ENCODE peak calls at places on chromosomes 4 and X, in six cellular contexts. G is A549, U is body of pancreas, O is Panc1, M is tibial nerve, E is activated B cell treated with CpG ODN at 0.5 μM for 24 hours. N is an unnamed sample.

GRCh38 chr4:182809417-182810102 is 107.6 kb downstream of the DCTD start:
- DNase-seq in M (no peak), U (no peak), G (no peak), E (no peak), O (no peak), N (no peak)

GRCh38 chr4:153023692-153024394 is 87.7 kb downstream of the FHDC1 start:
- DNase-seq in E (no peak), U (no peak), O (no peak), G (no peak), M (no peak), N (no peak)

GRCh38 chr4:188778880-188779279 is 639.6 kb downstream of the TRIML1 start:
- DNase-seq in E (no peak), O (no peak), G (no peak), U (no peak), M (no peak), N (no peak)

GRCh38 chrX:46686003-46686645 is 72.8 kb downstream of the SLC9A7 start:
- DNase-seq in M (peak), O (no peak), E (no peak), U (peak), G (peak), N (no peak)

GRCh38 chr4:13349096-13349495 is 135.0 kb downstream of the RAB28 start:
- DNase-seq in O (no peak), E (no peak), G (no peak), M (no peak), U (no peak), N (no peak)

GRCh38 chr4:183101956-183102480 is 3.0 kb downstream of the WWC2 start:
- DNase-seq in E (no peak), M (no peak), O (no peak), G (no peak), U (no peak), N (no peak)

GRCh38 chr4:98932539-98932938 is 3.6 kb upstream of the EIF4E start:
- DNase-seq in G (no peak), O (no peak), M (no peak), E (no peak), U (no peak), N (no peak)

GRCh38 chrX:118495061-118495921 is at the start of gene DOCK11:
- DNase-seq in E (peak), G (peak), U (peak), O (no peak), M (peak), N (peak)

GRCh38 chr4:118034061-118034785 is at the start of gene NDST3:
- DNase-seq in M (peak), G (peak), U (peak), E (no peak), O (no peak), N (no peak)

GRCh38 chr4:5435823-5436222 is 272.5 kb downstream of the EVC2 start:
- DNase-seq in G (no peak), E (no peak), O (no peak), U (no peak), M (no peak), N (no peak)

GRCh38 chr4:36351082-36351666 is 69.8 kb downstream of the DTHD1 start:
- DNase-seq in U (peak), O (peak), M (peak), E (peak), G (peak), N (peak)

GRCh38 chrX:13472975-13473665 is 96.3 kb upstream of the EGFL6 start:
- DNase-seq in O (no peak), E (no peak), U (no peak), G (no peak), M (no peak), N (no peak)

GRCh38 chr4:44928062-44928380 is 201.7 kb upstream of the GNPDA2 start:
- DNase-seq in E (no peak), O (no peak), G (no peak), U (no peak), M (no peak), N (no peak)

GRCh38 chrX:24703185-24703494 is 9.4 kb downstream of the POLA1 start:
- DNase-seq in G (no peak), U (no peak), M (no peak), E (no peak), O (no peak), N (no peak)

GRCh38 chr4:76208005-76208765 is 5.4 kb downstream of the SCARB2 start:
- DNase-seq in O (no peak), G (peak), M (peak), U (peak), E (no peak), N (no peak)

GRCh38 chr4:73844352-73844751 is 7.9 kb downstream of the CXCL6 start:
- DNase-seq in U (no peak), E (no peak), O (no peak), M (no peak), G (peak), N (no peak)

GRCh38 chr4:183571350-183572076 is 66.7 kb downstream of the ING2 start:
- DNase-seq in U (peak), G (peak), M (no peak), E (no peak), O (no peak), N (no peak)

GRCh38 chrX:78330540-78330939 is 3.1 kb upstream of the CYSLTR1 start:
- DNase-seq in U (no peak), E (no peak), G (no peak), M (no peak), O (no peak), N (no peak)

GRCh38 chr4:119854364-119854763 is 212.3 kb downstream of the MAD2L1 start:
- DNase-seq in U (no peak), O (no peak), E (no peak), M (no peak), G (no peak), N (no peak)

GRCh38 chr4:130336585-130337217 is 1240.7 kb downstream of the C4orf33 start:
- DNase-seq in M (no peak), E (no peak), U (no peak), G (peak), O (no peak), N (no peak)

GRCh38 chrX:24528605-24529004 is 63.5 kb downstream of the PDK3 start:
- DNase-seq in G (no peak), O (no peak), M (no peak), U (no peak), E (no peak), N (no peak)

GRCh38 chr4:52995341-52996030 is 133.4 kb downstream of the RASL11B start:
- DNase-seq in G (no peak), O (no peak), U (no peak), E (no peak), M (no peak), N (no peak)

GRCh38 chr4:183905593-183906485 is 732 bp downstream of the STOX2 start:
- DNase-seq in M (peak), U (peak), O (no peak), E (no peak), G (peak), N (no peak)

GRCh38 chr4:128558896-128559669 is 250.4 kb upstream of the JADE1 start:
- DNase-seq in G (no peak), U (no peak), O (no peak), M (no peak), E (no peak), N (no peak)

GRCh38 chr4:7806080-7806630 is 133.5 kb downstream of the AFAP1 start:
- DNase-seq in U (peak), G (peak), M (no peak), E (no peak), O (no peak), N (no peak)

GRCh38 chr4:146155152-146155724 is 20.3 kb upstream of the LSM6 start:
- DNase-seq in O (no peak), M (no peak), G (no peak), U (no peak), E (no peak), N (no peak)

GRCh38 chrX:72477787-72478186 is 94.9 kb downstream of the HDAC8 start:
- DNase-seq in G (no peak), U (no peak), M (no peak), O (no peak), E (no peak), N (no peak)

GRCh38 chrX:7132335-7133035 is 15.0 kb upstream of the STS start:
- DNase-seq in O (no peak), E (no peak), M (peak), U (peak), G (peak), N (no peak)

GRCh38 chrX:40209951-40210617 is 112.3 kb upstream of the BCOR start:
- DNase-seq in U (no peak), M (no peak), O (no peak), G (no peak), E (no peak), N (no peak)

GRCh38 chr4:184471872-184472539 is 2.3 kb downstream of the IRF2 start:
- DNase-seq in U (no peak), G (peak), M (no peak), E (no peak), O (no peak), N (no peak)

GRCh38 chrX:8284131-8284530 is 113.1 kb upstream of the VCX2 start:
- DNase-seq in G (no peak), M (no peak), E (no peak), U (no peak), O (no peak), N (no peak)

GRCh38 chrX:153517421-153517820 is at the start of gene ATP2B3:
- DNase-seq in E (no peak), G (no peak), M (no peak), O (no peak), U (no peak), N (no peak)

GRCh38 chr4:182179105-182179504 is 64.1 kb upstream of the TENM3 start:
- DNase-seq in E (no peak), O (no peak), M (no peak), G (no peak), U (no peak), N (no peak)

GRCh38 chr4:38062088-38062893 is 102.1 kb downstream of the PTTG2 start:
- DNase-seq in E (no peak), O (peak), G (peak), U (peak), M (peak), N (peak)

GRCh38 chr4:13919021-13919441 is 291.5 kb upstream of the BOD1L1 start:
- DNase-seq in U (peak), G (no peak), O (no peak), E (no peak), M (no peak), N (no peak)

GRCh38 chr4:107552306-107552705 is 167.7 kb downstream of the PAPSS1 start:
- DNase-seq in M (no peak), U (no peak), G (no peak), E (no peak), O (no peak), N (no peak)

GRCh38 chrX:42748067-42748850 is 29.7 kb downstream of the PPP1R2C start:
- DNase-seq in M (no peak), O (no peak), G (no peak), E (no peak), U (no peak), N (no peak)

DNA sequence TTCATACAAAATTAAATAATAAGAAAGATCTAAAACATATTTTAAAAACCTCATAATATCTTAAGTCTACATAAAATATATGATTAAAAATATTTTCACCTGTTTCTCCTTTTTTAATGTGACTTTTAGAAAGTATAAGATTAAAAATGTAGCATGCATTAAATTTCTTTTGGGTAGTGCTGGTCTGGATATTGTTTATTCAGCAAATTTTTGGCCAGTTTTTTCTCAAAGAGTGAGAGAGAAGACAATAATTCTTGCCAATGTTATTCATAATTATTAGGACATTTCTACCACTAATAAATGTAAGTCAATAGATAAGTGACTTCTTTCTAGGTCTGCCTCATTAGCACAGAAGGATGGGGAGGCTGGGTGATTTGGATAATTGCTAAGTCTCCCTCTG is 14.1 kb downstream of the MAGEB1 start:
- DNase-seq in G (no peak), M (no peak), U (no peak), E (no peak), O (no peak), N (no peak)
- TF ChIP-seq CTCF in G (no peak), M (no peak), U (no peak), E (no peak), O (no peak), N (no peak)

GRCh38 chrX:56279869-56280268 is 47.7 kb downstream of the KLF8 start:
- DNase-seq in O (no peak), U (no peak), E (no peak), G (no peak), M (no peak), N (no peak)

GRCh38 chrX:56284269-56284668 is 52.1 kb downstream of the KLF8 start:
- DNase-seq in M (no peak), G (no peak), U (no peak), E (no peak), O (no peak), N (no peak)

GRCh38 chrX:56281789-56282188 is 49.6 kb downstream of the KLF8 start:
- DNase-seq in U (no peak), E (no peak), M (no peak), G (peak), O (peak), N (no peak)
- TF ChIP-seq CTCF in U (no peak), E (no peak), M (no peak), G (peak), O (peak), N (no peak)

GRCh38 chrX:100410083-100410590 is at the start of gene PCDH19:
- DNase-seq in U (peak), E (no peak), M (peak), G (peak), O (no peak), N (no peak)

GRCh38 chrX:100411802-100412333 is 1.8 kb upstream of the PCDH19 start:
- DNase-seq in U (no peak), M (no peak), G (no peak), O (no peak), E (no peak), N (no peak)

GRCh38 chrX:100410901-100411801 is 1.1 kb upstream of the PCDH19 start:
- DNase-seq in M (no peak), O (no peak), G (no peak), E (no peak), U (no peak), N (no peak)

GRCh38 chrX:100409316-100410082 is 574 bp downstream of the PCDH19 start:
- DNase-seq in G (no peak), O (no peak), E (no peak), U (no peak), M (no peak), N (no peak)

GRCh38 chrX:100413231-100413630 is 3.2 kb upstream of the PCDH19 start:
- DNase-seq in U (peak), G (peak), O (no peak), E (no peak), M (peak), N (no peak)
- TF ChIP-seq CTCF in U (peak), G (peak), O (peak), E (no peak), M (peak), N (no peak)

GRCh38 chr4:1298461-1298860 is 8.8 kb downstream of the MAEA start:
- DNase-seq in M (no peak), U (no peak), O (no peak), E (no peak), G (no peak), N (no peak)
- TF ChIP-seq CTCF in M (no peak), U (no peak), O (no peak), E (no peak), G (no peak), N (no peak)

GRCh38 chrX:126770179-126770578 is 49.4 kb upstream of the PRR32 start:
- DNase-seq in M (peak), O (peak), U (no peak), E (no peak), G (peak), N (no peak)
- TF ChIP-seq CTCF in M (no peak), O (peak), U (peak), E (no peak), G (no peak), N (no peak)

DNA sequence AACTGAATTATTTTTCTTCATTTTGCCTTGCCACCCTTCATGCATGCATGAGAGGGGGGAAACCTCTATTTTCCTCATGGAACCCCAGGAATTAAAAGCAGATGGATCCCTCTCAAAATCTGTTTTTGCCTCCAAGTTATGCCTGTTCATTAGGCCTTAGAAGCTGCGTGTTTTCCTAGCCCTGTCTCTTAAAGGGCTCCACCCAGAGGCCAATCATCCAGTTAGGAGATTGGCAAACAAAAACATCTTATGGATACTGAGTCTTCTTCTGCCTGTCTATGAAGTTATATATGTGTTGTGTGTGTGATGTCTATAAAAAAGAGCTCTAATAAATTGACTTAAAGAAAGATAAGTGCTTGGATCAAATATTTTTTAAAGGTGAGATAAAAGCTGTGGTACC is 142.9 kb downstream of the ANAPC10 start:
- DNase-seq in M (no peak), O (no peak), G (no peak), U (no peak), E (no peak), N (no peak)
- TF ChIP-seq CTCF in M (no peak), O (no peak), G (no peak), U (no peak), E (no peak), N (no peak)

GRCh38 chr4:126592088-126592487 is 1040.7 kb upstream of the INTU start:
- DNase-seq in U (no peak), E (no peak), O (no peak), M (no peak), G (no peak), N (no peak)
- TF ChIP-seq CTCF in U (no peak), E (no peak), O (peak), M (no peak), G (no peak), N (no peak)

GRCh38 chr4:21198683-21199082 is 498.4 kb downstream of the PACRGL start:
- DNase-seq in G (no peak), E (no peak), M (no peak), O (no peak), U (no peak), N (no peak)
- TF ChIP-seq CTCF in G (no peak), E (no peak), M (no peak), O (no peak), U (no peak), N (no peak)

DNA sequence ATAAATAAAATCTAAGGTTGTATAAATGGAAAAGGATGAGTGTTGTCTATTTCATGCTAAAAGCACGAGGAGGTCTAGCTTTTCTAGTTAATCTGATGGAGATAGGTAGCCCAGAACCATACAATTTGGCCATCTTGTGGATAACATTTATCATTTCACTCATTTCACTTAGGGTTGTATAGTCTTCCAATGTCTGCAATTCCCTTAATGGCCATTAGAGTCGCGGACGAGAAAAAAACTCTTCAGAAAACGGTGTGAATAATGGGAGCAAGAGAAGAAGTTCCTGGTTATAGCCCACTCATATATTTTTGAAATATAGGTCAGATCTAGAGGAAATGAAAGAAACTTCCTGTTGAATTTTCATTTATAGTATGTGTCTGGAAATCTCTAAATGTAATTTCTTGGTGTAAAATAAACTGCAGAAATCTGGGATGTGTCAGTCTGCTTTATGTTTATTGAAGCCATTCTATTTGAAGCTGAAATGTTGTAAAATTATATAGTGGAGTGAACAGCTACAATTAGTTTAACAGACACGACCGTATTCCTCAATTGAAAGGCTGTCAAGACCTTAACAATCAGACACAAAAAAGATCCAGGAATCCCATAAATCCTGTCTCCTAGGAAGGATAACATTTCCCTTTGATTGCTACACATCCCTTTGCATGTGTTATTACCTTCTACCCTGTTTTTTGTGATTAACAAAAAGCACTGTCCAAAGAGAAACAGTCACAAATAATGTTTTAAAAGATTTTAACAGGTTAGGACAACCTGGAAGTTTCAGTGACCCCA is 47.7 kb upstream of the MGST2 start:
- DNase-seq in O (no peak), G (peak), M (no peak), E (no peak), U (no peak), N (no peak)
- TF ChIP-seq CTCF in O (peak), G (peak), M (no peak), E (no peak), U (peak), N (no peak)

N was measured in natural killer cell.